ENCODE peak calls at places on chromosomes 2 and 18, in five cellular contexts. N is H54, S is AG09319, U is type B pancreatic cell, Y is Calu3. V is an unnamed sample.

GRCh38 chr2:199804831-199805230 is 46.2 kb downstream of the FTCDNL1 start:
- DNase-seq in U (no peak), Y (no peak), S (no peak), N (no peak), V (no peak)

GRCh38 chr2:216918088-216918680 is 58.3 kb upstream of the TNP1 start:
- DNase-seq in U (no peak), Y (no peak), N (peak; percentile 19), S (peak; percentile 5), V (no peak)

GRCh38 chr2:152646775-152647174 is 70.5 kb downstream of the PRPF40A start:
- DNase-seq in S (no peak), N (peak; percentile 61), U (no peak), Y (no peak), V (no peak)

GRCh38 chr2:96897491-96898134 is 27.7 kb upstream of the SEMA4C start:
- DNase-seq in N (no peak), S (no peak), U (no peak), Y (no peak), V (no peak)

GRCh38 chr2:38750011-38750792 is 959 bp downstream of the SRSF7 start:
- DNase-seq in S (no peak), Y (peak; percentile 60), U (no peak), N (peak; percentile 26), V (no peak)

GRCh38 chr2:9539530-9539929 is 16.1 kb downstream of the ADAM17 start:
- DNase-seq in S (no peak), N (no peak), Y (no peak), U (no peak), V (no peak)

GRCh38 chr18:23113576-23113975 is 21.7 kb upstream of the CABLES1 start:
- DNase-seq in N (no peak), U (no peak), Y (no peak), S (no peak), V (no peak)

GRCh38 chr2:5695641-5696350 is 3.6 kb downstream of the SOX11 start:
- DNase-seq in N (no peak), Y (no peak), U (peak; percentile 71), S (no peak), V (no peak)

GRCh38 chr2:161662373-161662772 is 38.2 kb downstream of the SLC4A10 start:
- DNase-seq in S (no peak), N (no peak), U (no peak), Y (no peak), V (no peak)

GRCh38 chr2:236257171-236257570 is 7.0 kb downstream of the ASB18 start:
- DNase-seq in Y (no peak), U (no peak), S (no peak), N (no peak), V (no peak)

GRCh38 chr2:168526641-168527040 is 70.6 kb downstream of the CERS6 start:
- DNase-seq in U (no peak), Y (no peak), S (no peak), N (no peak), V (no peak)

GRCh38 chr2:175627405-175627804 is 374.7 kb downstream of the LNPK start:
- DNase-seq in Y (no peak), S (peak; percentile 66), N (no peak), U (no peak), V (no peak)

GRCh38 chr2:134668821-134669220 is 50.0 kb downstream of the TMEM163 start:
- DNase-seq in Y (no peak), S (no peak), U (no peak), N (peak; percentile 56), V (no peak)

GRCh38 chr18:49597152-49597551 is 35.3 kb downstream of the LIPG start:
- DNase-seq in N (no peak), S (no peak), Y (no peak), U (no peak), V (no peak)

GRCh38 chr2:112032615-112033457 is 22.2 kb upstream of the TMEM87B start:
- DNase-seq in S (no peak), Y (peak; percentile 74), N (no peak), U (no peak), V (no peak)